ENCODE peak calls at places on chromosome 14, in six cellular contexts. P, Y, X, F, O and D are unnamed samples. For H3K27me3, the result is how much of the 10 kb centered on the place peaks cover.

GRCh38 chr14:31380106-31380505 is 40.2 kb downstream of the HEATR5A start:
- DNase-seq in X (no peak), O (no peak), P (no peak), Y (no peak), F (no peak), D (no peak)

GRCh38 chr14:99213101-99213500 is 58.9 kb downstream of the BCL11B start:
- DNase-seq in Y (no peak), F (no peak), P (no peak), X (no peak), O (peak), D (no peak)

GRCh38 chr14:73252491-73253322 is 15.4 kb downstream of the PAPLN start:
- DNase-seq in F (no peak), O (peak), P (no peak), X (no peak), Y (no peak), D (no peak)

GRCh38 chr14:94867931-94868597 is 98.2 kb upstream of the GSC start:
- DNase-seq in F (no peak), P (no peak), X (no peak), O (no peak), Y (no peak), D (no peak)

GRCh38 chr14:32657081-32657480 is 281.6 kb upstream of the NPAS3 start:
- DNase-seq in P (no peak), O (no peak), X (no peak), Y (no peak), F (peak), D (peak)

GRCh38 chr14:73526036-73526984 is 10.6 kb upstream of the ACOT1 start:
- DNase-seq in F (no peak), P (no peak), O (no peak), Y (peak), X (no peak), D (no peak)

GRCh38 chr14:24310666-24311604 is at the start of gene LTB4R:
- DNase-seq in Y (no peak), P (no peak), X (no peak), O (peak), F (peak), D (no peak)

GRCh38 chr14:75822522-75823288 is 159.1 kb downstream of the TGFB3 start:
- DNase-seq in O (no peak), Y (peak), P (no peak), X (peak), F (no peak), D (no peak)

GRCh38 chr14:35365130-35366047 is 39.2 kb downstream of the NFKBIA start:
- DNase-seq in F (peak), O (peak), P (no peak), Y (peak), X (peak), D (peak)

GRCh38 chr14:68949236-68949965 is 29.7 kb downstream of the ACTN1 start:
- DNase-seq in P (peak), Y (no peak), F (no peak), O (no peak), X (no peak), D (no peak)

GRCh38 chr14:92534863-92535654 is 21.5 kb downstream of the RIN3 start:
- DNase-seq in X (no peak), P (no peak), O (peak), Y (no peak), F (peak), D (no peak)

GRCh38 chr14:53356361-53357150 is 203.4 kb upstream of the DDHD1 start:
- DNase-seq in F (no peak), O (no peak), Y (no peak), P (no peak), X (no peak), D (no peak)

GRCh38 chr14:90675399-90675798 is 140.8 kb downstream of the TTC7B start:
- DNase-seq in F (no peak), P (no peak), Y (no peak), X (no peak), O (no peak), D (no peak)

GRCh38 chr14:23610090-23610814 is 25.9 kb upstream of the DHRS2 start:
- DNase-seq in O (no peak), X (no peak), Y (no peak), F (no peak), P (no peak), D (no peak)

GRCh38 chr14:75577090-75577489 is 1.3 kb upstream of the FLVCR2 start:
- DNase-seq in X (no peak), F (no peak), Y (no peak), O (no peak), P (no peak), D (no peak)

GRCh38 chr14:34465069-34465859 is 3.2 kb upstream of the SPTSSA start:
- DNase-seq in X (no peak), F (no peak), Y (no peak), P (no peak), O (no peak), D (no peak)

GRCh38 chr14:98507269-98507668 is 764.7 kb downstream of the BCL11B start:
- DNase-seq in F (no peak), X (no peak), P (no peak), O (no peak), Y (no peak), D (no peak)

GRCh38 chr14:105419305-105420091 is at the start of gene MTA1:
- DNase-seq in Y (no peak), F (peak), P (peak), O (peak), X (no peak), D (no peak)

GRCh38 chr14:36279306-36280244 is 40.9 kb downstream of the MBIP start:
- DNase-seq in O (no peak), Y (no peak), X (no peak), F (no peak), P (no peak), D (no peak)

GRCh38 chr14:90593254-90594040 is 196.6 kb downstream of the CALM1 start:
- DNase-seq in F (no peak), Y (no peak), X (no peak), O (no peak), P (no peak), D (no peak)

GRCh38 chr14:55976619-55977018 is 141.6 kb upstream of the PELI2 start:
- DNase-seq in Y (no peak), F (no peak), X (no peak), P (no peak), O (no peak), D (no peak)

GRCh38 chr14:64444984-64445845 is 20.1 kb upstream of the AKAP5 start:
- DNase-seq in P (no peak), F (peak), X (no peak), Y (no peak), O (no peak), D (no peak)

GRCh38 chr14:54814076-54814475 is 88.5 kb downstream of the GCH1 start:
- DNase-seq in O (no peak), Y (no peak), F (no peak), P (no peak), X (no peak), D (no peak)

GRCh38 chr14:22040781-22041125 is 367.1 kb upstream of the OR4E1 start:
- DNase-seq in P (no peak), F (no peak), Y (no peak), X (no peak), O (no peak), D (no peak)

GRCh38 chr14:22044193-22044592 is 370.6 kb upstream of the OR4E1 start:
- DNase-seq in O (no peak), Y (no peak), F (no peak), X (no peak), P (no peak), D (no peak)

GRCh38 chr14:22036541-22036940 is 362.9 kb upstream of the OR4E1 start:
- DNase-seq in F (no peak), P (no peak), X (no peak), Y (no peak), O (no peak), D (no peak)

GRCh38 chr14:22046063-22046462 is 372.4 kb upstream of the OR4E1 start:
- DNase-seq in F (no peak), P (no peak), O (no peak), X (no peak), Y (no peak), D (no peak)

DNA sequence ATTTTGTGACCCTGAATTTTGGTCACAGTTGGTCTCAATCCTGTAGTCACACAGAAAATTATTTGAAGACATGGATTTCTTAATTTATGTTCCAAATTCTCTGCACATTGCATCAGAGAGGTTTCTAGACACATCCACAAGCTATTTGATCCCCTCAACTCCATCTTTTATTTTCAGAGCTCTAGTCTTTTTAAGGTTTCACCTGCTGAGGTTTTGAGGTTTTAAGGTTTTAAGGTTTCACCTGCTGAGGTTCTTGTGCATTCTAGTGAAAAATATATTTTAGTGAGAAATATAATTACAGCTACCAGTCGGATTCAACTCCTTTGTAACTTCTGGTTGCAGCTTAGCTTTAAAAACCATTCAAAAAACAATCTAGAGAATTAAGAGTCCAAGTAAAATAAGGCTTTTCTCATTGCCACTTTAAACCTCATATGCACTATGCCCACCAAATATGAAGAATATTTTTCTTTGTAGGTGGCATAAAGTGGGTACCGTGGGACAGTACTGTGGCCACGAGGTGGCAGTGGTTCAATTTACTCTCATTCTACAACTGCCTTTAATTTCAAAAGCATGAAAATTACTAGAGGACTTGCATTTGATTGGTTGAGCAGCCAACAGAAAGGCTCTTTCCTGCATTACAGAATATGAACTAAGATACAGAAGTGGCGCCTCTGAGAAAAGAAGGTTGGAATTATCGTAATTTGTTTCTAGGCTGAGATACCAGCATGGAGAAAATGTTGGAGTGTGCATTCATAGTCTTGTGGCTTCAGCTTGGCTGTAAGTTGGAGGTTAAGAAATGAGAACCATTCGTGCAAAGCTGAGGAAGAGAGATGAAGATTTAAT is 366.5 kb upstream of the OR4E1 start:
- DNase-seq in O (no peak), X (peak), P (peak), F (peak), Y (no peak), D (no peak)
- TF ChIP-seq CTCF in O (no peak), X (peak), P (peak), F (peak), Y (peak), D (peak)

DNA sequence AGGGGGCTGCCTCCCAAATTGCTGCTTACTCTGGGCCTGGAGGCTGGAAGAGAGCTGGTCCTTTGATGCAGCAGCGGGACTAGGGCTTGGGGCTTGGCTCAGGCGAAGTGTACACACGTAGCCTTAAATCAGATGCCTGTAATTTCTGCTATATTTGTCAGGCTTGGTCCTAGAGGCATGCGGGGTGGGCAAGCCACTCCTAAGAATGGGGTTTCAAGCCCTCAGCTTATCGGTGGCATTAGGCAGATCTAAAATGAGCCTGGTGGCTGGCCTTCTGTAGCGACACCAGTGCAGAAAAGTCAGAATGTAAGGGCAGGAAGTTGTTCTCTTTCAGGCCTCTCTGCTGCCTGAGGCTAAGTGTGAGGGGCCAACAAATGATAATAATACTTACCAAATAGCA is 927 bp upstream of the SLC8A3 start:
- DNase-seq in Y (no peak), P (no peak), X (no peak), O (no peak), F (no peak), D (no peak)
- H3K27me3 ChIP-seq in Y (under half), P (half or more), X (under half), O (half or more), F (under half), D (under half)

DNA sequence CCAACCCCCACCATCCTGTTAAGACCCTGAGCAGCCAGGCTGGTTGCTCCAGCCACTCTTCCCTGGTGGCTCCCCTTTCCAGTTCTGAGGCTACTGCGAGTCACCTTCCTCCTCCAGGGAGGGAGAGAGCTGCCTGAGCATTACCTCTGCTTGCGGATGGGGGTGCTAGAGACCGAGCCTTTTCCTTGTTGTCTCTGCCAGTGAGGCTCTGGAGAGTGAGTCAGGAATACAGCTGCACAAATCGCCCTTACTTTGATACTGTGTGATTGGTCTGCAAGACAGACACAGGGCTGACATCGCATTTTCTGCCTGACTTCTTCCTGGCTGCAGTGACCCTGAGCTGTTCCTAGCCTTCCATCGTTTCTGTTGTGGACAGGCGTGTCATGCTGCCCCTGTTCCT is 94.3 kb downstream of the SLC25A47 start:
- DNase-seq in Y (peak), O (peak), F (peak), P (peak), X (peak), D (peak)
- TF ChIP-seq CTCF in Y (peak), O (peak), F (peak), P (peak), X (peak), D (peak)

GRCh38 chr14:96037891-96038557 is 1.1 kb upstream of the C14orf132 start:
- DNase-seq in X (peak), O (no peak), F (no peak), P (no peak), Y (no peak), D (peak)
- H3K27me3 ChIP-seq in X (under half), O (half or more), F (under half), P (under half), Y (under half), D (under half)

GRCh38 chr14:103105580-103106168 is 11.1 kb downstream of the EXOC3L4 start:
- DNase-seq in X (no peak), F (peak), O (no peak), P (no peak), Y (peak), D (no peak)
- TF ChIP-seq CTCF in X (peak), F (peak), O (peak), P (no peak), Y (peak), D (no peak)

GRCh38 chr14:59698793-59699192 is 122.2 kb upstream of the CCDC175 start:
- DNase-seq in F (no peak), Y (no peak), X (no peak), P (no peak), O (no peak), D (no peak)
- H3K27me3 ChIP-seq in F (under half), Y (under half), X (under half), P (under half), O (under half), D (under half)

DNA sequence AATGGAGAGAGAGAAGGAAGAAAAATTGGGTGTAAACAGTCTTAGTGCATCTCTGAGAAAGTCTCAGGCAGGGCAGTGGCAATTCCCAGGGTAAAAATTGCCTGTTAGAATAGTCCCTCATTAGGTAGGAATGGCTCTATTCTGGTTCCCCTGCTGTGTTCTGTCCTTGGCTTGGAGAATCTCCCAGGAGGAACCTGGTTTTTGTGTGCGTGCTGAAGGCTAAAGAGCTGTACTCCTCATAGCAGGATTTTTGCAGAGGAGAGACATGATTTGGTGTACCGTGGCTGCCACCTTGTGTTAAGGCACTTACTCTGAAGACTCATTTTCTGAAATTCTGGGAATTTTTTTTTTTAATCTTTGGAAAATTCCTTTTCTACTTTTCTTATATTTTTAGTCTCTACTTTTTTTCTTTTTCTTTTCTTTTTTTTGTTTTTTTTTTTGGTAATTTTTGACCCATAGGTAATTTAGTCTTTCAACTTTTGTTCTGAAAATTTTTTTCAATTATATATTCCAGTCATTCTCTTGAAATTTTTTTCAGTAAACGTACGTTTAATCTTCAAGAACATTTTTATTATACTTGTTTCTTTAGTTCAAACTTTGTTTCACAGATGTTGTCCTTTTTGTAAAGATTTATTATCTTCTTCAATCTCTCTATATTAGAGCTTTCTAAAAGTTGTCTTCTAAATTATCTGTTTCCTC is 63.8 kb downstream of the FBXO33 start:
- DNase-seq in P (peak), Y (peak), O (no peak), F (no peak), X (peak), D (no peak)
- TF ChIP-seq CTCF in P (peak), Y (peak), O (peak), F (peak), X (peak), D (no peak)